ENCODE peak calls at places on chromosomes 11 and 22, in four cellular contexts. T is GM12878, F is WTC11, E is K562. R is an unnamed sample.

GRCh38 chr11:32131321-32131720 is 40.4 kb downstream of the RCN1 start:
- DNase-seq in T (no peak), F (no peak), E (no peak), R (no peak)

GRCh38 chr11:368414-369335 is 624 bp upstream of the B4GALNT4 start:
- DNase-seq in T (no peak), F (peak), E (no peak), R (peak)

GRCh38 chr11:8205566-8205965 is 36.7 kb upstream of the RIC3 start:
- DNase-seq in T (no peak), F (no peak), E (no peak), R (no peak)

GRCh38 chr22:42168476-42168875 is 37.9 kb upstream of the CYP2D6 start:
- DNase-seq in T (no peak), F (no peak), E (no peak), R (no peak)

GRCh38 chr22:45263790-45264269 is 20.9 kb upstream of the UPK3A start:
- DNase-seq in T (no peak), F (peak), E (peak), R (peak)

GRCh38 chr22:22733881-22734373 is 89.5 kb downstream of the GGTLC2 start:
- DNase-seq in T (no peak), F (no peak), E (no peak), R (no peak)

GRCh38 chr11:64437426-64437825 is 78.5 kb downstream of the RPS6KA4 start:
- DNase-seq in T (no peak), F (no peak), E (no peak), R (no peak)

GRCh38 chr11:135062994-135063393 is 651.0 kb upstream of the B3GAT1 start:
- DNase-seq in T (no peak), F (no peak), E (no peak), R (no peak)

GRCh38 chr22:33112606-33113005 is 54.4 kb upstream of the SYN3 start:
- DNase-seq in T (peak), F (no peak), E (no peak), R (no peak)

GRCh38 chr11:37687130-37687529 is 1089.1 kb upstream of the RAG2 start:
- DNase-seq in T (no peak), F (no peak), E (no peak), R (no peak)

GRCh38 chr11:126257764-126258163 is 10.9 kb downstream of the SRPRA start:
- DNase-seq in T (no peak), F (no peak), E (no peak), R (no peak)

GRCh38 chr11:121810291-121810690 is 305.7 kb downstream of the BLID start:
- DNase-seq in T (no peak), F (no peak), E (no peak), R (no peak)

GRCh38 chr11:27514076-27514475 is 7.5 kb upstream of the LIN7C start:
- DNase-seq in T (no peak), F (no peak), E (no peak), R (no peak)

GRCh38 chr22:42353883-42354727 is 78.1 kb downstream of the NFAM1 start:
- DNase-seq in T (no peak), F (peak), E (no peak), R (no peak)

GRCh38 chr11:10305262-10305963 is 540 bp downstream of the ADM start:
- DNase-seq in T (no peak), F (peak), E (peak), R (peak)

GRCh38 chr11:21675049-21675616 is 517.8 kb upstream of the ANO5 start:
- DNase-seq in T (no peak), F (no peak), E (no peak), R (no peak)

GRCh38 chr22:24003887-24004286 is 1.4 kb downstream of the GSTT4 start:
- DNase-seq in T (no peak), F (no peak), E (no peak), R (no peak)

GRCh38 chr22:33056108-33056507 is 2.1 kb downstream of the SYN3 start:
- DNase-seq in T (no peak), F (no peak), E (no peak), R (no peak)

GRCh38 chr22:20268350-20269012 is 363 bp upstream of the RTN4R start:
- DNase-seq in T (no peak), F (peak), E (peak), R (peak)

GRCh38 chr11:70612459-70613141 is 214.3 kb downstream of the CTTN start:
- DNase-seq in T (no peak), F (no peak), E (no peak), R (no peak)

GRCh38 chr22:30205281-30206115 is 41.1 kb downstream of the LIF start:
- DNase-seq in T (no peak), F (no peak), E (no peak), R (peak)

GRCh38 chr11:129117595-129118350 is 74.4 kb downstream of the ARHGAP32 start:
- DNase-seq in T (no peak), F (peak), E (peak), R (peak)

GRCh38 chr22:25896098-25896497 is 154.1 kb downstream of the MYO18B start:
- DNase-seq in T (no peak), F (no peak), E (no peak), R (peak)

GRCh38 chr11:2759228-2760195 is 59.7 kb upstream of the KCNQ1OT1 start:
- DNase-seq in T (no peak), F (peak), E (no peak), R (no peak)

GRCh38 chr11:63505857-63506528 is at the start of gene LGALS12:
- DNase-seq in T (no peak), F (peak), E (peak), R (no peak)

GRCh38 chr11:11389238-11389637 is 36.2 kb upstream of the CSNK2A3 start:
- DNase-seq in T (no peak), F (no peak), E (no peak), R (no peak)

GRCh38 chr11:125621995-125622394 is 3.0 kb upstream of the CHEK1 start:
- DNase-seq in T (no peak), F (no peak), E (no peak), R (no peak)

GRCh38 chr11:66388746-66389386 is 17.3 kb upstream of the SLC29A2 start:
- DNase-seq in T (no peak), F (peak), E (peak), R (peak)

GRCh38 chr11:65641233-65642013 is 3.5 kb downstream of the SIPA1 start:
- DNase-seq in T (no peak), F (no peak), E (no peak), R (no peak)

GRCh38 chr11:58928691-58929090 is 10.6 kb upstream of the GLYATL1 start:
- DNase-seq in T (no peak), F (no peak), E (no peak), R (no peak)

GRCh38 chr11:130121430-130121978 is 38.1 kb upstream of the ST14 start:
- DNase-seq in T (no peak), F (no peak), E (no peak), R (no peak)

GRCh38 chr22:48345631-48346030 is 1482.0 kb downstream of the BRD1 start:
- DNase-seq in T (no peak), F (no peak), E (no peak), R (no peak)

GRCh38 chr11:64544616-64545296 is 46.3 kb upstream of the SLC22A12 start:
- DNase-seq in T (no peak), F (no peak), E (no peak), R (no peak)

GRCh38 chr11:94638902-94639373 is 71.8 kb downstream of the PIWIL4 start:
- DNase-seq in T (no peak), F (no peak), E (no peak), R (no peak)

GRCh38 chr22:41596776-41597634 is 7.4 kb upstream of the PMM1 start:
- DNase-seq in T (no peak), F (peak), E (peak), R (peak)

GRCh38 chr22:50171965-50172421 is 1.5 kb downstream of the PANX2 start:
- DNase-seq in T (no peak), F (no peak), E (no peak), R (peak)

GRCh38 chr22:50169774-50170341 is 673 bp upstream of the PANX2 start:
- DNase-seq in T (no peak), F (no peak), E (peak), R (no peak)

GRCh38 chr22:50170453-50171318 is at the start of gene PANX2:
- DNase-seq in T (no peak), F (peak), E (no peak), R (no peak)

GRCh38 chr22:50173221-50173982 is 2.9 kb downstream of the PANX2 start:
- DNase-seq in T (no peak), F (no peak), E (no peak), R (no peak)

GRCh38 chr22:50171319-50171964 is 911 bp downstream of the PANX2 start:
- DNase-seq in T (no peak), F (no peak), E (no peak), R (no peak)
- TF ChIP-seq TCF7 in T (no peak), F (no peak), E (no peak), R (no peak)

GRCh38 chr11:118921929-118922744 is 3.6 kb downstream of the BCL9L start:
- DNase-seq in T (no peak), F (peak), E (no peak), R (peak)

GRCh38 chr11:118918686-118919280 is 6.9 kb downstream of the BCL9L start:
- DNase-seq in T (no peak), F (no peak), E (no peak), R (no peak)

GRCh38 chr11:118922745-118923627 is 2.7 kb downstream of the BCL9L start:
- DNase-seq in T (no peak), F (no peak), E (no peak), R (no peak)

GRCh38 chr11:118923721-118924587 is 1.8 kb downstream of the BCL9L start:
- DNase-seq in T (no peak), F (no peak), E (no peak), R (no peak)

DNA sequence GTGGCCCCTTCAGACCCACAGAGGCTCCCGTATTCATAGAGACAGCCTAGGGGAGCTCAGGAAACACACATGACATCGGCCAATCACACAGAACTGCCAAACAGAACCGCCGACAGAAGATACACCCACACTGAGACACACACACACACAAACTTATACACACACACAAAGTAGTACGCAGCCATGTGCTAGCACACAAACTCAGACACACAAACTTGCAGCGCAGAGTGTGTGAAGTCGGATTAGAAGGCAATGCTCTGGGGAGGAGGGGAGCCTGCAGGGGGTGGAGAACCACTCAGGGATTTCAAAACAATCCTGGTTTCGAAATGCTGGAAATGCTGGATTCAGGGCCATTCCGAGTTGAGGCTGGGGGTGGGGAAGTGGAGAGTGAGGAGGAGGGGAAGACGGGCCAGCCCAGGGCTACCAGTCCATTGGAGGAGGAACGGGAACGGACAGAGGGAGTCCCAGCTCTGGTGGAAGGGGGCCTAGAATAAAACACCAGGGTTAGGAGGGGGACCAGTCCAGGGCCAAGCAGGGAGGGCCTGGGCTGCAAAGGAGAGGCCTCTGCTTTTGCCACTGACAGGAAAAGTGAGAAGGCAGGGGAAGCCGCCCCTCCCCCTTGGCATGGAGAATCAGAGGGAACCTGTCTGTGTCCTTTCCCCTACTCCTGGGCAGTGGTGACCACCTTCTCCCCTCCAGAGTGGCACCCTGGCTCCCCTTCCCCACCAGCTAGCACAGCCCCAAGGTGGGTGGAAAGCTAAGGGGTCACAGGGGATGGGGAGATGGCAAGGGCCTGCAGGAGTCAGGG is 4.4 kb downstream of the BCL9L start:
- DNase-seq in T (no peak), F (no peak), E (no peak), R (peak)
- TF ChIP-seq TCF7 in T (no peak), F (no peak), E (no peak), R (peak)

DNA sequence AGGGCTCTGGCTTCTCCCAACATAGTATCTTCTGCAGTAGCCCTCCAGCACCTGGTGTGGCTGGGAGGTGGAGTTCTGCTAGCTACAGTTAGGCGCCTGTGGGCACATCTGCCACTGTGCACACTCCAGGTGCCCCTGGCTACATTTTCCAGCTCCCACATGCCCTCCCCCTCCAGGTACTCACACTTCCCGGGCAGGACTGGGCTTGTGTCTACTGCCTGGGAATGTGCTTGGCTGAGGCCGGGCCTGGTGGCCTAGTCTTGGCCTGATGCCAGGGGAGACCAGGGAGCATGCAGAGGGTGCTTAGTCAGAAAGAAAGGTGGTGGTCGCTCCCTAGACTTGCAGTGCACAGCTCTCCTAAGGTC is 15.9 kb downstream of the PHLDB1 start:
- DNase-seq in T (no peak), F (no peak), E (no peak), R (peak)
- TF ChIP-seq TCF7 in T (no peak), F (no peak), E (no peak), R (no peak)

GRCh38 chr11:69142894-69143293 is 12.8 kb upstream of the SMIM38 start:
- DNase-seq in T (no peak), F (no peak), E (peak), R (no peak)
- TF ChIP-seq TCF7 in T (no peak), F (no peak), E (no peak), R (no peak)